ENCODE peak calls at places on chromosomes 16 and 17, in seven cellular contexts. C is A549, D is prostate gland, G is NB4, O is adrenal gland, F is GM12891, E is body of pancreas. M is an unnamed sample.

GRCh38 chr17:27245230-27245696 is 48.7 kb upstream of the WSB1 start:
- DNase-seq in C (peak; percentile 90), D (peak; percentile 56), F (peak; percentile 53), E (peak; percentile 84), O (peak; percentile 90), G (peak; percentile 96), M (peak; percentile 74)

GRCh38 chr17:258906-259305 is 77.5 kb upstream of the DOC2B start:
- DNase-seq in F (no peak), G (no peak), C (no peak), D (no peak), O (peak; percentile 48), E (no peak), M (no peak)

GRCh38 chr16:89602273-89602951 is 11.0 kb upstream of the DPEP1 start:
- DNase-seq in E (no peak), O (no peak), C (peak; percentile 55), D (no peak), F (no peak), G (peak; percentile 88), M (peak; percentile 93)

GRCh38 chr16:23947838-23948237 is 112.1 kb downstream of the PRKCB start:
- DNase-seq in O (no peak), F (no peak), G (no peak), D (no peak), C (no peak), E (no peak), M (no peak)

GRCh38 chr16:1825864-1826690 is 548 bp downstream of the HAGH start:
- DNase-seq in O (no peak), G (peak; percentile 80), C (no peak), E (peak; percentile 74), F (peak; percentile 81), D (no peak), M (peak; percentile 78)

GRCh38 chr17:9080983-9081382 is 59.7 kb downstream of the NTN1 start:
- DNase-seq in D (no peak), O (no peak), C (no peak), F (no peak), G (no peak), E (no peak), M (no peak)

GRCh38 chr16:23383881-23384280 is 69.1 kb downstream of the COG7 start:
- DNase-seq in F (no peak), D (no peak), E (no peak), O (no peak), G (no peak), C (no peak), M (no peak)

GRCh38 chr17:32497431-32498205 is 10.8 kb downstream of the CDK5R1 start:
- DNase-seq in G (no peak), F (no peak), C (peak; percentile 41), O (no peak), E (no peak), D (no peak), M (no peak)

GRCh38 chr16:11624645-11625607 is 38.2 kb upstream of the LITAF start:
- DNase-seq in D (no peak), G (peak; percentile 44), O (no peak), C (no peak), E (no peak), F (no peak), M (no peak)

GRCh38 chr17:21039839-21040575 is 2.8 kb downstream of the USP22 start:
- DNase-seq in C (peak; percentile 81), G (peak; percentile 69), O (no peak), F (no peak), D (no peak), E (peak; percentile 25), M (peak; percentile 33)

GRCh38 chr16:55433030-55433429 is 46.0 kb upstream of the MMP2 start:
- DNase-seq in C (no peak), O (no peak), F (no peak), D (no peak), E (peak; percentile 26), G (no peak), M (no peak)

GRCh38 chr17:33990943-33991706 is 264.0 kb upstream of the CCL2 start:
- DNase-seq in D (no peak), E (no peak), C (no peak), F (no peak), G (peak; percentile 51), O (no peak), M (no peak)

GRCh38 chr17:36791150-36791653 is 146.1 kb upstream of the LHX1 start:
- DNase-seq in F (no peak), C (no peak), D (no peak), O (no peak), E (no peak), G (no peak), M (no peak)
- TF ChIP-seq POLR2A in F (no peak), C (no peak), D (no peak), O (no peak), E (no peak), G (no peak), M (no peak)

GRCh38 chr17:78384479-78385175 is 6.2 kb downstream of the PGS1 start:
- DNase-seq in D (no peak), E (no peak), C (no peak), G (no peak), F (no peak), O (no peak), M (no peak)
- TF ChIP-seq POLR2A in D (no peak), E (no peak), C (no peak), G (no peak), F (no peak), O (no peak), M (no peak)

GRCh38 chr17:28951991-28952975 is 965 bp upstream of the PHF12 start:
- DNase-seq in E (peak; percentile 99), O (peak; percentile 100), C (peak; percentile 100), F (peak; percentile 85), G (peak; percentile 100), D (peak; percentile 98), M (peak; percentile 96)
- TF ChIP-seq POLR2A in E (peak; percentile 80), O (peak; percentile 70), C (peak; percentile 16), F (peak; percentile 60), G (peak; percentile 44), D (peak; percentile 58), M (peak; percentile 34)

DNA sequence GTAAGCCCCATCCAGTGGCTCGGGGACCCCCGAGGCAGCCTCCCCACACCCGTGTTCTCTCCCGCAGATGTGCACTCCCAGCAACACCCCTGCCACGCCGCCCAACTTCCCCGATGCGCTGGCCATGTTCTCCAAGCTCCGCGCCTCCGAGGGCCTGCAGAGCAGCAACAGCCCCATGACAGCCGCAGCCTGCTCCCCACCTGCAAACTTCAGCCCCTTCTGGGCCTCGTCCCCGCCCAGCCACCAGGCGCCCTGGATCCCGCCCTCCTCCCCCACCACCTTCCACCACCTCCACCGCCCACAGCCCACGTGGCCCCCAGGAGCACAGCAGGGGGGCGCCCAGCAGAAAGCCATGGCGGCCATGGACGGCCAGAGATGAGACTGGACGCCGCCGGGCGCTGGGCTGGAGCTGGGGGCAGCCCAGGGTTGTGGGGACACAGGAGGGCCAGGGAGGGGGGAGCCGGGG is 5.0 kb downstream of the UBALD2 start:
- DNase-seq in G (no peak), D (no peak), C (no peak), O (no peak), E (no peak), F (no peak), M (no peak)
- TF ChIP-seq POLR2A in G (no peak), D (no peak), C (no peak), O (no peak), E (no peak), F (no peak), M (no peak)

GRCh38 chr16:68246671-68247070 is 1.5 kb downstream of the PLA2G15 start:
- DNase-seq in D (no peak), O (no peak), G (peak; percentile 14), F (no peak), E (no peak), C (no peak), M (no peak)
- TF ChIP-seq POLR2A in D (no peak), O (no peak), G (no peak), F (no peak), E (no peak), C (no peak), M (no peak)

GRCh38 chr16:69756705-69757104 is 2.0 kb upstream of the NOB1 start:
- DNase-seq in G (no peak), D (no peak), F (no peak), C (no peak), E (no peak), O (no peak), M (no peak)

GRCh38 chr16:69754143-69754468 is 620 bp downstream of the NOB1 start:
- DNase-seq in G (peak; percentile 17), E (no peak), C (no peak), D (no peak), O (no peak), F (no peak), M (no peak)

GRCh38 chr16:69748694-69749345 is 5.9 kb downstream of the NOB1 start:
- DNase-seq in O (no peak), D (no peak), F (no peak), E (no peak), G (no peak), C (no peak), M (no peak)

DNA sequence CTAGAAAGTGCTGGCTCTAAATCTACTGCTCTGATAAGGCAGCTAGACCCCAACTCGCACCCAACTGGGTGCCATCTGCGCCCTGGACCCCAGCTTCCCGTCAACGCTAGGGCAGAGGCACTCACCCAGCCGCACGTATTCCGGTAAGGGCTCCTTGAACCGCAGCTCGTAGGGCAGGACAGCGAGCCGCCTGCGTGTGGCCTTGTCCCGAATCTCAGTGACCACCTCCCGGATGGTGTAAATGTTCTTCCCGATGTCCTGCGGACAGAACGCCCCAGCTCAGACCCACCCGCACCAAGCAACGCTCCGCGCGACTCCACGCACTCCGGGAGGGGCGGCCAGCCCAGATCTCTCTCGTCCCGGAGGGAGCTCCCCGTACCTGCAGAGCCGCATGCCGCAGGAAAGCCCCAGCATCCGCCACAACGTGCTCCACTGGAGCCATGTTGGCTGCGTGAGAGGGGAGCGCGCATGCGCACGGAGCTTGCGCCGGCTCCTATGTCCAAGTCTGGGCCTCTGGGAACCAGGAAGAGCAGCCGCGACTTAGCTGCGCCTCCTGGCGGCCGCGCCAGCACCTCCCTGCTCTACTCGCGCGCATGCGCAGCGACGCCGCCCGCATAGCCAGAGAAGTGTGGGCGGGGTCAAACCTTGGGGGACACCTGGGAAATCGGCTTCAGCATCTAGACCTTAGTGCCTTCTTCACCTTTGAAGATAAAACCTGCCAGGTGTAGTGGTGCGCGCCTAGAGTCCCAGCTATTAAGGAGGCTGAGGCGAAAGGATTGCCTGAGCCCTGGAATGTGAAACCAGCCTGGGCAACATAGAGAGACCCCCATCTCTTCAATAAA is at the start of gene NOB1:
- DNase-seq in F (peak; percentile 89), E (peak; percentile 97), C (peak; percentile 98), O (peak; percentile 97), D (peak; percentile 95), G (peak; percentile 97), M (peak; percentile 88)
- TF ChIP-seq POLR2A in F (peak; percentile 97), E (peak; percentile 89), C (peak; percentile 97), O (peak; percentile 32), D (peak; percentile 70), G (peak; percentile 97), M (peak; percentile 93)

DNA sequence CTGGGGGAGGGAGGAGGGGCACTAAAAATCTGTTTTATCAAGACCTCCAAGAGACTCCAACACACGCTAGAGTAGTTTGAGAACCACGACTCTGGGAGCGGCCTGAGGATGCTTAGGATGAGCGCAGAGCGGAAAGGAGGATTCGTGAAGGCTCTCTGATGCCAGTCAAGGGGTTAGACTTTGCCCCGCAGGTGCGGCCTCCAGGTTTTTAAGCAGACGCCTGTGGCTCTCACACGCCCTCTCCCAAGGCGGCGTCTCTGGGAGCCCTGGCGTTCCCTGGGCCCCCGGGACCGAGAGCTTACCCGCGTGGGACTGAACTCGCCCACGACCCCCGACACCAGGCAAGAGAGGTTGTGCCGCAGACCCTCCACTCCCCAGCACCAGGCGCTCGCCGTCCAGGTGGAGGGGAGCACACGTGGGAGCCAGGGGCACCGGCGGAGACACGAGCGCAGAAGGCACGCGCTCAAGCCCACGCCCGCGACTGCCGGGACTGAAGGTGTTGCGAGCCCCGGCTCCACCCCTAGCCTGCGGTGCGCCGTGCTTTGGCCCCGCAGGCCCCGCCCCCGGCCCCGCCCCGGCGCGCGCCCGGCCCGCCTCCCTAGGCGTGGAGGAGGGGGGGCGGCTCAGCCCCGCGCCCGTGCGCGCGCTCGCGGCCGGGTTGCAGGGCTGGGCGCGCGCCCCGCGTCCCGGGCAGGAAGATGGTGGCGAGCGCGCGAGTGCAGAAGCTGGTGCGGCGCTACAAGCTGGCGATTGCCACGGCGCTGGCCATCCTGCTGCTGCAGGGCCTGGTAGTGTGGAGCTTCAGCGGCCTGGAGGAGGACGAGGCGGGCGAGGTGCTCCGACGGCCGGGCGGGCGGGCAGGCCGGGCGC is at the start of gene XYLT2:
- DNase-seq in E (peak; percentile 90), C (peak; percentile 85), G (peak; percentile 90), F (peak; percentile 98), O (peak; percentile 86), D (peak; percentile 86), M (peak; percentile 97)
- TF ChIP-seq POLR2A in E (peak; percentile 62), C (peak; percentile 85), G (peak; percentile 61), F (peak; percentile 66), O (no peak), D (peak; percentile 49), M (peak; percentile 59)